ENCODE peak calls at places on chromosomes 12 and 14, in four cellular contexts. Y, W, G and Q are unnamed samples. For H3K4me1, the result is how much of the 10 kb centered on the place peaks cover.

GRCh38 chr14:21428930-21429329 is 27.0 kb downstream of the CHD8 start:
- DNase-seq in Y (no peak), W (no peak), G (no peak), Q (no peak)

GRCh38 chr14:95396221-95396620 is 76.5 kb upstream of the CLMN start:
- DNase-seq in Y (no peak), W (peak), G (no peak), Q (no peak)

GRCh38 chr14:97028382-97028781 is 231.2 kb downstream of the VRK1 start:
- DNase-seq in Y (no peak), W (no peak), G (no peak), Q (no peak)

GRCh38 chr14:70567791-70568190 is 32.7 kb downstream of the MED6 start:
- DNase-seq in Y (peak), W (no peak), G (peak), Q (peak)

GRCh38 chr14:59282366-59282765 is 93.9 kb downstream of the DAAM1 start:
- DNase-seq in Y (no peak), W (no peak), G (no peak), Q (peak)

GRCh38 chr12:101051901-101052550 is 158.0 kb downstream of the SLC5A8 start:
- DNase-seq in Y (peak), W (no peak), G (no peak), Q (peak)

GRCh38 chr14:94601961-94602391 is 10.2 kb upstream of the SERPINA3 start:
- DNase-seq in Y (peak), W (peak), G (no peak), Q (no peak)

GRCh38 chr12:31591308-31591901 is 469 bp upstream of the DENND5B start:
- DNase-seq in Y (peak), W (peak), G (peak), Q (peak)

GRCh38 chr12:106767206-106767605 is 7.3 kb upstream of the RIC8B start:
- DNase-seq in Y (no peak), W (no peak), G (no peak), Q (no peak)

GRCh38 chr12:122183588-122183940 is 641 bp downstream of the LRRC43 start:
- DNase-seq in Y (no peak), W (no peak), G (peak), Q (no peak)

GRCh38 chr12:49160415-49160814 is 28.5 kb downstream of the TUBA1A start:
- DNase-seq in Y (no peak), W (no peak), G (no peak), Q (no peak)

GRCh38 chr12:123250471-123251383 is 17.5 kb downstream of the MTRFR start:
- DNase-seq in Y (peak), W (no peak), G (peak), Q (no peak)

GRCh38 chr12:107634530-107634929 is 51.1 kb upstream of the PWP1 start:
- DNase-seq in Y (no peak), W (no peak), G (peak), Q (no peak)

GRCh38 chr12:107610030-107610859 is 75.4 kb upstream of the PWP1 start:
- DNase-seq in Y (peak), W (no peak), G (peak), Q (peak)

GRCh38 chr12:124397399-124397679 is 102.4 kb downstream of the RFLNA start:
- DNase-seq in Y (no peak), W (no peak), G (no peak), Q (no peak)
- H3K4me1 ChIP-seq in Y (under half), W (under half), G (under half), Q (under half)

GRCh38 chr12:42199007-42199406 is 39.0 kb downstream of the YAF2 start:
- DNase-seq in Y (no peak), W (no peak), G (no peak), Q (no peak)

GRCh38 chr12:42201061-42201460 is 37.0 kb downstream of the YAF2 start:
- DNase-seq in Y (no peak), W (no peak), G (no peak), Q (no peak)

GRCh38 chr12:42192258-42192657 is 45.8 kb downstream of the YAF2 start:
- DNase-seq in Y (no peak), W (no peak), G (no peak), Q (no peak)

DNA sequence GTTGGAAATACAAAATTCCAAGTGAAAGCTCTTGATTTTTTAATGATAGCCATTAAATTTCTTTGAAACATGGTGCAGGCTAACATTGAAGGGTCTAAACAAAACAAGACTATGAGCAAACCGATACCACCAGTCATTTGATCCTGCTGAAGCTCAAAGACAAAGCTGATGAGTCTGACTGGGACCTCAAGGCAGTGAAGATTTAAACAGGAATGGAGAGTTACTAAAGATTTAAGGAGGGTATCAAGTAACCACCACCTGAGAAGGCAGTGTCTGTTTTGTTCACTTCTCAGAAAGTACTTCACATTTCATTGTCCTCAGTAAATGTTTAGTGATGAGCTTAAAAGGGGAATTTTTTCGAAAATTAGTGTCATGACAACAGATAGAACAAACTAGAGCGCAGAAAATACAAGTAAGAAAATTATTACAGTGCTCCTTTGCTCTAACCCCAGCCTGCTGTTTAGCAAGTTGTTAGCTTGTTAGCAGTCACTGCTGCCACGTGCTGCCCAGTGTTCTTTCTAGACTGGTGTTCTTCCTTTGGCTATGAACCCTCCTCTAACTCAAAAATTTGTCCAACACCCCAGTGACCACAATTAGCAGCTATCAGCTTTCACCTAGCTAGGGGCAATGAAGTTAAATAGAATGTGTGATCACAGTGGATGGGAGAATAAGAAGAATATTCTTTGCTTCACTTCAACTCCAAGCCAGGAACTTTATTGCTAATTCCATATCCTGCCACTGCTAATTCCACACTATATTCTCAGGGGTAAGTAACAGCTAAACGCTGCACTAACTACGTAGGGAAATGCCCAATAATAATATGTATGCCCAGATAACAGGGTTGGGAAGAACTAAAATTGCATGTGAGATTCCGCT is 41.1 kb downstream of the YAF2 start:
- DNase-seq in Y (no peak), W (no peak), G (no peak), Q (no peak)
- H3K4me3 ChIP-seq in Y (no peak), W (no peak), G (no peak), Q (no peak)

DNA sequence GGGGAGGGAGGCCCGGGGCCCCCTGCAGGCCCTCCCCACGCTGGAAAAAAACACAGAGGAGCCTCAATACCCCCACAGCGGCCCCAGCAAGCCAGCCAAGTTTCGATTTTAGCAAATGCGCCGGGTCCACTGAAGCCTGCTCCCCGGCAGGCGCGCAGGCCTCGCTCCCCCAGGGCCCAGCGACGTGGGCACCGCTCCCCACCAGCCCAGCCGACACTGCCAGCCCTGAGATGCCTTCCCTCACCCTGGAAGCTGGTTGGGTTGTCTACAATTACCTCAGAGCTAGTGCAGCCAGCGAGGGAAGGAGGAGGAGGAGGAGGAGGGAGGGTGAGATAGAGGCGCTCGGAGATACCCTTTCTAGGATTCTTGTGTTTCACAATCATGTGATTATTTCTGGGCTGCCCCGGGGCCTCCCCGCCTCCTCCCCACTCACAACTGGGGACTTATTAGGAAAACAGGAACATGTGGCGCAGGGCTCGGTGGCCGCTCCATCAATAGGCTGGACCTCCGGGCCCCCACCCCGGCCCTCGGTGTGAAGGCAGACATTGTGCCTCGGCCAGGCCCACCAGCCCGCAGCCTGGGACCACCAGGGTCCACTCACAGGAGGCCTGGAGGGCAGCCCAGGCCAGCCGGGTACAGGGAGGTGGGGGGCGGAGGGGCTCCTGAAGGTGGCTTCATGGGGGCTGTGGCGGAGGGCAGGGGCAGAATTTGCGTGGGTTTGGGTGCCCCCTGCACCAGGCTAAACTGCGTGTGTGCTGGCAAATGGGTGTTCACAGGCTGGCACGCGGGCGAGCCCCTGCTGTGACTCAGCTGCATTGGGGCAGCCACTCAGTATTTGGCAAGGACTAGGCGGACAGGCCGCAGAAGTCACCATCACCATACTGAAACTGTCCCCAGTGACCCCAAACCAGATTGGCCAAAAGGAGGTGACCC is 109.9 kb downstream of the NCOR2 start:
- DNase-seq in Y (peak), W (peak), G (no peak), Q (no peak)
- H3K27ac ChIP-seq in Y (peak), W (peak), G (no peak), Q (peak)

GRCh38 chr12:47804177-47804576 is 15.5 kb downstream of the HDAC7 start:
- DNase-seq in Y (no peak), W (no peak), G (no peak), Q (no peak)

GRCh38 chr12:47802312-47802711 is 17.4 kb downstream of the HDAC7 start:
- DNase-seq in Y (no peak), W (no peak), G (peak), Q (no peak)

GRCh38 chr12:47801904-47802246 is 17.8 kb downstream of the HDAC7 start:
- DNase-seq in Y (no peak), W (no peak), G (no peak), Q (no peak)

GRCh38 chr12:47801170-47801903 is 18.4 kb downstream of the HDAC7 start:
- DNase-seq in Y (no peak), W (no peak), G (no peak), Q (no peak)

DNA sequence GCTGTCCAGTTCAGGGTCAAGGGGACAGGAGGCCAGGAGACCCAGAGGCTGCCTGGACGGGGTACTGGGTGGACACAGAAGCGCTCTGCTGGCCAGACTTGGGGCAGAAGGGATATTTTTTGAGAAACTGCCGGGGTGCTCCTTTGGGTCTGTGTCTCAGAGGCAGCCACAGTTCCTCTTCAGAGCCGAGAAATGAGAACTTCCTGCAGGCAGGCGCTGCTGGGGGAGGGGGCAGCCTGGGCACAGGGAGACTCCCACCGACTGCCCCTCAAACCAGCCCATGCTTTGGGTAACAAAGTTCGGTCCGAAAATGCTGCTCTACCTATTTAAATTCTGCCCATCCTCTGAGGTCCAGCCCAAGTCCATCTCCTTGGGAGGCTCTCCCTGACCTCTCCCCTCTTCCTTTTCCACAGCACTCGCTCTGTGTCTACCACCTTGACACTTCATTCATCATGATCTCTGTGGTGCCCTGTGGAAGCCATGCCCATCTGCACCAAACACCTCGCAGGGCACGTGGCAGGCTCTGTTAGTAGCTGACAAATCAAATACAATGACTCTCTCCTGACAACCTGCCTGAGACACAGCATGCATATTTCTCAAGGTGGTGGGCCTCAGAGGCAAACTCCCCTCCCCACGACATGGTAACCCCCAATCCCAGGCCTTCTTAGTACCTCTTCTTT is 16.4 kb downstream of the HDAC7 start:
- DNase-seq in Y (no peak), W (peak), G (no peak), Q (no peak)
- H3K4me1 ChIP-seq in Y (under half), W (under half), G (under half), Q (under half)

DNA sequence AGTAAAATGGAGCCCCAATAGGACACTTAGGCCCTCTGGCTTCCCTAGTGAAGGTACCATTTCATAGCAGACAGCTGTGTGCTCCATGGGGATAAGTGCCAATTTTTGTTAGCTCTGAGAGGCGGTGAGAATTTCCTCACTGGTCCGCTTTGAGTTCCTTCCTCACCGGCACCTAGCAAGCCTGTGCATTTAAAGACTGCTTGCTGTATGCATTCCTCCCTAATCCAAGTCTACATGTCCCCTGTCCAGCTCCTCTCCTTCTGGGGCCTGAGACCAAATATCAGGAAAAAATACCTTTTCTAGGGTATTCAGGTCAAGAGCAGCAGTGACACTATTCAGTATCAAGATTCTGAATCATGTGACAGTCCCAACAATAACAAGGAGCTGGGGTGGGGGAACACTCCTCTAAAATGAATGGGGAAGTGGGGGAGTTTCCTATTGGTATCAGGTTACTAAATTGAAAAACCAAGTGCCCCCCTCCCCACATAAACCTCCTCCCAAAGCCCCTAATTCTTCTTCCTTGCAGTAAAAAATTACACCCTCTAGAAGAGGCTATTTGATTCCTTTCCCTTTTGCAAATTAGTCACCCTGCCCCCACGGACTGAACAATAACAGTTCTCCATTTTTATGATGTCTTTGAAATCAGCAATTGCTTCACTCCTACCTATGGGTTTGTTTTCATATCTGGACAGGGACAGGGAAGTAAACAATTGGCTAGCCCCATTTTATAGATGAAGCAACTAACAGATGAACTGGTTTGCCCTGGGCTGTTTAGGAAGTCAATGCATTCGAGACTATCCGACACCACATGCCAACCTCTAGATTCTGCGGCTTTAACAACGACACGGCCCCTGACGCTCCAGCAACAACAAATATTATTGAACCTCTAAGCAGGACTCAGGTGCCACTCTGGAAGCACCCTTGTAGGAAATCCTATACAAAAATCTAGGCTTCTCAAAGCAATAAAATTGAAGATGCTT is 28.9 kb downstream of the BCL11B start:
- DNase-seq in Y (no peak), W (no peak), G (no peak), Q (no peak)
- H3K4me3 ChIP-seq in Y (no peak), W (no peak), G (no peak), Q (no peak)

GRCh38 chr14:51167587-51168219 is 72.3 kb upstream of the TMX1 start:
- DNase-seq in Y (no peak), W (no peak), G (no peak), Q (peak)
- H3K27ac ChIP-seq in Y (no peak), W (no peak), G (no peak), Q (no peak)

GRCh38 chr14:64844272-64844671 is 35.4 kb downstream of the SPTB start:
- DNase-seq in Y (no peak), W (no peak), G (no peak), Q (no peak)

GRCh38 chr14:64848239-64848638 is 31.5 kb downstream of the SPTB start:
- DNase-seq in Y (no peak), W (no peak), G (no peak), Q (no peak)

GRCh38 chr14:64841772-64842490 is 37.8 kb downstream of the SPTB start:
- DNase-seq in Y (no peak), W (no peak), G (no peak), Q (no peak)

GRCh38 chr14:64844993-64845536 is 34.6 kb downstream of the SPTB start:
- DNase-seq in Y (no peak), W (no peak), G (no peak), Q (no peak)

GRCh38 chr14:64845878-64846277 is 33.8 kb downstream of the SPTB start:
- DNase-seq in Y (no peak), W (no peak), G (peak), Q (no peak)
- H3K4me1 ChIP-seq in Y (under half), W (under half), G (under half), Q (under half)